ENCODE peak calls at places on chromosomes 4 and X, in seven cellular contexts. One of them, this sample, is unnamed.

GRCh38 chr4:86036729-86037128 is 323.1 kb downstream of the MAPK10 start:
- DNase-seq in fibroblast of the conjunctiva: no peak
- DNase-seq in stomach: no peak
- DNase-seq in RPMI7951: peak
- DNase-seq in HFF-Myc: no peak
- DNase-seq in activated CD4-positive, alpha-beta memory T cell treated with anti-CD3 and anti-CD28 coated beads for 36 hours: no peak
- DNase-seq in pancreas: no peak
- DNase-seq in this sample: no peak

GRCh38 chrX:23311731-23312130 is 22.9 kb upstream of the PTCHD1 start:
- DNase-seq in fibroblast of the conjunctiva: no peak
- DNase-seq in stomach: no peak
- DNase-seq in RPMI7951: no peak
- DNase-seq in HFF-Myc: no peak
- DNase-seq in activated CD4-positive, alpha-beta memory T cell treated with anti-CD3 and anti-CD28 coated beads for 36 hours: no peak
- DNase-seq in pancreas: no peak
- DNase-seq in this sample: no peak

GRCh38 chr4:112145820-112146813 is 863 bp downstream of the FAM241A start:
- DNase-seq in fibroblast of the conjunctiva: no peak
- DNase-seq in stomach: peak
- DNase-seq in RPMI7951: peak
- DNase-seq in HFF-Myc: no peak
- DNase-seq in activated CD4-positive, alpha-beta memory T cell treated with anti-CD3 and anti-CD28 coated beads for 36 hours: peak
- DNase-seq in pancreas: peak
- DNase-seq in this sample: peak

GRCh38 chr4:680565-680930 is 6.2 kb downstream of the MYL5 start:
- DNase-seq in fibroblast of the conjunctiva: no peak
- DNase-seq in stomach: no peak
- DNase-seq in RPMI7951: no peak
- DNase-seq in HFF-Myc: no peak
- DNase-seq in activated CD4-positive, alpha-beta memory T cell treated with anti-CD3 and anti-CD28 coated beads for 36 hours: peak
- DNase-seq in pancreas: peak
- DNase-seq in this sample: no peak

GRCh38 chr4:151231915-151232595 is 44.9 kb upstream of the PRSS48 start:
- DNase-seq in fibroblast of the conjunctiva: no peak
- DNase-seq in stomach: no peak
- DNase-seq in RPMI7951: no peak
- DNase-seq in HFF-Myc: no peak
- DNase-seq in activated CD4-positive, alpha-beta memory T cell treated with anti-CD3 and anti-CD28 coated beads for 36 hours: no peak
- DNase-seq in pancreas: no peak
- DNase-seq in this sample: no peak

GRCh38 chrX:47540754-47541538 is 20.1 kb upstream of the ARAF start:
- DNase-seq in fibroblast of the conjunctiva: peak
- DNase-seq in stomach: peak
- DNase-seq in RPMI7951: peak
- DNase-seq in HFF-Myc: peak
- DNase-seq in activated CD4-positive, alpha-beta memory T cell treated with anti-CD3 and anti-CD28 coated beads for 36 hours: peak
- DNase-seq in pancreas: peak
- DNase-seq in this sample: no peak

GRCh38 chr4:4296283-4296846 is 6.3 kb downstream of the ZBTB49 start:
- DNase-seq in fibroblast of the conjunctiva: no peak
- DNase-seq in stomach: no peak
- DNase-seq in RPMI7951: no peak
- DNase-seq in HFF-Myc: no peak
- DNase-seq in activated CD4-positive, alpha-beta memory T cell treated with anti-CD3 and anti-CD28 coated beads for 36 hours: no peak
- DNase-seq in pancreas: no peak
- DNase-seq in this sample: no peak

GRCh38 chrX:107729558-107730297 is 45.9 kb downstream of the TSC22D3 start:
- DNase-seq in fibroblast of the conjunctiva: no peak
- DNase-seq in stomach: no peak
- DNase-seq in RPMI7951: no peak
- DNase-seq in HFF-Myc: no peak
- DNase-seq in activated CD4-positive, alpha-beta memory T cell treated with anti-CD3 and anti-CD28 coated beads for 36 hours: peak
- DNase-seq in pancreas: no peak
- DNase-seq in this sample: no peak

GRCh38 chr4:2583517-2583916 is 47.1 kb downstream of the FAM193A start:
- DNase-seq in fibroblast of the conjunctiva: peak
- DNase-seq in stomach: no peak
- DNase-seq in RPMI7951: no peak
- DNase-seq in HFF-Myc: no peak
- DNase-seq in activated CD4-positive, alpha-beta memory T cell treated with anti-CD3 and anti-CD28 coated beads for 36 hours: no peak
- DNase-seq in pancreas: no peak
- DNase-seq in this sample: peak

GRCh38 chr4:110211007-110211769 is 12.8 kb upstream of the ELOVL6 start:
- DNase-seq in fibroblast of the conjunctiva: no peak
- DNase-seq in stomach: no peak
- DNase-seq in RPMI7951: peak
- DNase-seq in HFF-Myc: no peak
- DNase-seq in activated CD4-positive, alpha-beta memory T cell treated with anti-CD3 and anti-CD28 coated beads for 36 hours: peak
- DNase-seq in pancreas: no peak
- DNase-seq in this sample: no peak

GRCh38 chrX:24133280-24133679 is 16.2 kb upstream of the ZFX start:
- DNase-seq in fibroblast of the conjunctiva: no peak
- DNase-seq in stomach: no peak
- DNase-seq in RPMI7951: peak
- DNase-seq in HFF-Myc: no peak
- DNase-seq in activated CD4-positive, alpha-beta memory T cell treated with anti-CD3 and anti-CD28 coated beads for 36 hours: no peak
- DNase-seq in pancreas: no peak
- DNase-seq in this sample: no peak

This sample was measured in activated T-cell treated with anti-CD3 and anti-CD28 coated beads, Interleukin-2, amount 50 U/mL, for 24 hours.